ENCODE peak calls at places on chromosomes 1 and 21, in four cellular contexts. B, I, R and N are unnamed samples.

GRCh38 chr1:11697188-11697892 is 5.8 kb downstream of the DRAXIN start:
- DNase-seq in I (no peak), B (no peak), R (no peak), N (no peak)

GRCh38 chr1:12384836-12385456 is 155.1 kb downstream of the VPS13D start:
- DNase-seq in I (no peak), B (no peak), R (no peak), N (no peak)

GRCh38 chr1:245060684-245061374 is 94.0 kb upstream of the KIF26B start:
- DNase-seq in I (no peak), B (no peak), R (no peak), N (no peak)

GRCh38 chr1:221824025-221824424 is 82.1 kb upstream of the DUSP10 start:
- DNase-seq in I (no peak), B (no peak), R (no peak), N (peak; percentile 54)

GRCh38 chr1:178490136-178490535 is 6.6 kb downstream of the CLEC20A start:
- DNase-seq in R (no peak), B (no peak), I (no peak), N (no peak)

GRCh38 chr1:108199231-108199657 is 899 bp downstream of the SLC25A24 start:
- DNase-seq in B (peak; percentile 18), I (no peak), R (no peak), N (peak; percentile 19)

GRCh38 chr1:186925881-186926676 is 97.3 kb downstream of the PLA2G4A start:
- DNase-seq in I (no peak), B (no peak), R (no peak), N (no peak)

GRCh38 chr21:27820342-27820741 is 853.5 kb upstream of the ADAMTS5 start:
- DNase-seq in I (no peak), B (no peak), R (no peak), N (no peak)

GRCh38 chr1:34858901-34859441 is 578 bp downstream of the SMIM12 start:
- DNase-seq in R (peak; percentile 16), B (no peak), I (no peak), N (no peak)

GRCh38 chr1:28737245-28738137 is 751 bp downstream of the YTHDF2 start:
- DNase-seq in I (peak; percentile 78), B (peak; percentile 43), R (peak; percentile 72), N (no peak)

GRCh38 chr1:54018635-54019034 is 649 bp upstream of the LDLRAD1 start:
- DNase-seq in I (no peak), R (no peak), B (no peak), N (no peak)

GRCh38 chr1:57423135-57424131 is at the start of gene DAB1:
- DNase-seq in I (no peak), R (peak; percentile 75), B (peak; percentile 24), N (no peak)

GRCh38 chr1:248872752-248873408 is 14.0 kb upstream of the ZNF692 start:
- DNase-seq in R (peak; percentile 83), I (peak; percentile 81), B (peak; percentile 46), N (no peak)

GRCh38 chr1:110059133-110059863 is 11.2 kb downstream of the ALX3 start:
- DNase-seq in I (no peak), B (no peak), R (no peak), N (no peak)

GRCh38 chr1:28582248-28582615 is 9.8 kb upstream of the RAB42 start:
- DNase-seq in I (no peak), R (peak; percentile 22), B (no peak), N (no peak)

GRCh38 chr1:27099154-27099903 is 55.6 kb downstream of the SLC9A1 start:
- DNase-seq in I (peak; percentile 87), B (peak; percentile 77), R (peak; percentile 80), N (no peak)

GRCh38 chr21:38289697-38290096 is 32.9 kb downstream of the KCNJ15 start:
- DNase-seq in R (no peak), B (peak; percentile 34), I (no peak), N (peak; percentile 99)

GRCh38 chr1:186208405-186209129 is 166.5 kb downstream of the TPR start:
- DNase-seq in B (no peak), I (no peak), R (no peak), N (no peak)

GRCh38 chr1:182054698-182055326 is 6.7 kb downstream of the ZNF648 start:
- DNase-seq in B (no peak), R (peak; percentile 36), I (no peak), N (no peak)

GRCh38 chr1:56710646-56711045 is 65.5 kb downstream of the PRKAA2 start:
- DNase-seq in R (no peak), I (no peak), B (no peak), N (peak; percentile 63)

GRCh38 chr1:230167419-230167852 is 100.4 kb downstream of the GALNT2 start:
- DNase-seq in R (peak; percentile 47), I (no peak), B (no peak), N (no peak)

GRCh38 chr21:37061926-37062591 is 10.8 kb downstream of the PIGP start:
- DNase-seq in I (no peak), R (no peak), B (no peak), N (no peak)

GRCh38 chr1:214271174-214271858 is 9.6 kb upstream of the SMYD2 start:
- DNase-seq in R (peak; percentile 27), I (no peak), B (no peak), N (no peak)

GRCh38 chr1:81144240-81144639 is 656.5 kb upstream of the ADGRL2 start:
- DNase-seq in R (no peak), B (no peak), I (no peak), N (no peak)

GRCh38 chr1:22978299-22978698 is 5.6 kb upstream of the LACTBL1 start:
- DNase-seq in B (no peak), R (no peak), I (no peak), N (peak; percentile 31)

GRCh38 chr1:43034778-43035177 is 76.1 kb upstream of the SLC2A1 start:
- DNase-seq in R (no peak), B (no peak), I (no peak), N (no peak)

GRCh38 chr1:5226390-5226704 is 571.9 kb downstream of the AJAP1 start:
- DNase-seq in R (no peak), I (no peak), B (no peak), N (no peak)

GRCh38 chr1:201142011-201142853 is 12.0 kb downstream of the TMEM9 start:
- DNase-seq in I (peak; percentile 48), B (peak; percentile 31), R (no peak), N (no peak)

GRCh38 chr1:21539933-21540332 is 30.7 kb downstream of the ALPL start:
- DNase-seq in B (peak; percentile 74), I (no peak), R (no peak), N (no peak)

GRCh38 chr1:113978863-113979702 is at the start of gene OLFML3:
- DNase-seq in I (peak; percentile 83), R (peak; percentile 93), B (peak; percentile 84), N (peak; percentile 76)
- TF ChIP-seq CTCF in I (peak; percentile 70), R (peak; percentile 70), B (peak; percentile 48), N (peak; percentile 73)

GRCh38 chr1:155254228-155254713 is 1.0 kb downstream of the ENTREP3 start:
- DNase-seq in B (no peak), I (no peak), R (no peak), N (no peak)
- H3K4me3 ChIP-seq in B (peak overlapping the region; percentile 93), I (peak overlapping the region; percentile 86), R (peak overlapping the region; percentile 70), N (peak overlapping the region; percentile 80)

GRCh38 chr1:239998312-239998649 is 93.4 kb upstream of the FMN2 start:
- DNase-seq in I (no peak), B (no peak), R (no peak), N (no peak)
- H3K27me3 ChIP-seq in I (peaks cover 72% of the 10 kb centered on the region), B (peaks cover 62% of the 10 kb centered on the region), R (peaks cover 57% of the 10 kb centered on the region), N (peaks cover 13% of the 10 kb centered on the region)

GRCh38 chr1:150957666-150958065 is 17.0 kb downstream of the CERS2 start:
- DNase-seq in I (no peak), R (no peak), B (no peak), N (no peak)
- TF ChIP-seq CTCF in I (no peak), R (no peak), B (no peak), N (no peak)

GRCh38 chr1:2084306-2084705 is 34.1 kb downstream of the PRKCZ start:
- DNase-seq in I (no peak), B (no peak), R (no peak), N (no peak)
- H3K4me3 ChIP-seq in I (no peak overlapping the region), B (no peak overlapping the region), R (no peak overlapping the region), N (no peak overlapping the region)

GRCh38 chr1:3065396-3065795 is 3.6 kb upstream of the PRDM16 start:
- DNase-seq in B (peak; percentile 13), R (no peak), I (peak; percentile 40), N (no peak)
- H3K27me3 ChIP-seq in B (peaks cover 67% of the 10 kb centered on the region), R (peaks cover 80% of the 10 kb centered on the region), I (peaks cover 68% of the 10 kb centered on the region), N (peaks cover 91% of the 10 kb centered on the region)

GRCh38 chr1:69139007-69139406 is 428.7 kb upstream of the LRRC7 start:
- DNase-seq in I (no peak), R (no peak), B (no peak), N (no peak)

GRCh38 chr1:69138172-69138571 is 429.6 kb upstream of the LRRC7 start:
- DNase-seq in B (no peak), R (peak; percentile 24), I (no peak), N (no peak)
- TF ChIP-seq CTCF in B (no peak), R (no peak), I (no peak), N (no peak)

GRCh38 chr1:44885406-44885805 is 42.4 kb upstream of the PTCH2 start:
- DNase-seq in R (no peak), B (no peak), I (no peak), N (no peak)

GRCh38 chr1:44884746-44885145 is 41.7 kb upstream of the PTCH2 start:
- DNase-seq in I (no peak), B (peak; percentile 59), R (no peak), N (no peak)

GRCh38 chr1:44894591-44894990 is 51.5 kb upstream of the PTCH2 start:
- DNase-seq in I (no peak), B (no peak), R (no peak), N (peak; percentile 10)

GRCh38 chr1:44890007-44890406 is 47.0 kb upstream of the PTCH2 start:
- DNase-seq in B (no peak), R (peak; percentile 5), I (no peak), N (no peak)
- H3K4me3 ChIP-seq in B (no peak overlapping the region), R (no peak overlapping the region), I (no peak overlapping the region), N (no peak overlapping the region)

DNA sequence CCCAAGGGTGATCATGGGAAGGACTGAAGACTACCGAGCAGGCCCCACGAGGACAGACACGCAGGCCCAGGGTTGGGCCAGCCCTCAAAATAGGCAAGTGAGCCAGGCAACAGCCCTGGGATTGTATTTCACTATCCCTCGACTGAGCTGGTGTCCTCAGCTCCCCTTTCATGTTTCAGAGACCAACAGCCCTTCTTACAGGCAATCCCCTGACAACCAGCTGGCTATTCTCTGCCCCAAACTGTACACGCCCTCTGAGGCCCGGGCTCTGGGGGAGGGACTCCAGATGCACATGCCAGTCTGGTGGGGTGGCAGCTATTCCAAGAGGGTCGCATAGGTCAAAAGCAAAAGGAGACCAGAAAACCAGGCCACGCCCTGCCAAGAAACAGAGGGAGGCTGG is 243.0 kb downstream of the TOMM20 start:
- DNase-seq in B (peak; percentile 47), R (no peak), I (peak; percentile 53), N (no peak)
- H3K27me3 ChIP-seq in B (no peaks in the 10 kb centered on the region), R (no peaks in the 10 kb centered on the region), I (no peaks in the 10 kb centered on the region), N (no peaks in the 10 kb centered on the region)